ENCODE peak calls at places on chromosomes 13 and 19, in nine cellular contexts. U is tibial nerve, Q is Peyer's patch, O is ovary, S is suprapubic skin, T is body of pancreas, J is stomach, V is GM12878, K is breast epithelium. G is an unnamed sample.

GRCh38 chr19:50030937-50031336 is 5.1 kb downstream of the ZNF473 start:
- DNase-seq in Q (no peak), K (no peak), V (no peak), J (no peak), O (no peak), S (no peak), U (no peak), T (no peak), G (no peak)

GRCh38 chr13:46181799-46182490 is at the start of gene LCP1:
- DNase-seq in K (peak; percentile 39), T (no peak), J (peak; percentile 34), V (peak; percentile 97), O (no peak), S (no peak), U (peak; percentile 35), Q (peak; percentile 88), G (no peak)

GRCh38 chr13:46304546-46304945 is 82.5 kb downstream of the RUBCNL start:
- DNase-seq in T (no peak), J (no peak), S (no peak), K (no peak), O (no peak), V (no peak), Q (no peak), U (no peak), G (no peak)

GRCh38 chr13:34256236-34256635 is 438.3 kb downstream of the RFC3 start:
- DNase-seq in U (no peak), T (no peak), Q (no peak), S (no peak), O (no peak), J (no peak), V (no peak), K (no peak), G (no peak)

GRCh38 chr13:82356667-82357066 is 1525.6 kb downstream of the SLITRK1 start:
- DNase-seq in O (no peak), J (no peak), V (no peak), S (no peak), T (no peak), U (no peak), Q (no peak), K (no peak), G (no peak)

GRCh38 chr13:34070006-34070405 is 252.1 kb downstream of the RFC3 start:
- DNase-seq in O (no peak), K (no peak), J (no peak), U (no peak), Q (no peak), V (no peak), S (no peak), T (no peak), G (no peak)

GRCh38 chr13:49343731-49344130 is 96.0 kb downstream of the CDADC1 start:
- DNase-seq in Q (no peak), V (no peak), S (no peak), T (no peak), J (no peak), O (no peak), U (no peak), K (no peak), G (no peak)

GRCh38 chr13:38045278-38046048 is 175.9 kb upstream of the TRPC4 start:
- DNase-seq in T (no peak), K (no peak), S (no peak), O (no peak), J (no peak), V (no peak), Q (no peak), U (no peak), G (no peak)

GRCh38 chr13:100461309-100462035 is 127.1 kb downstream of the GGACT start:
- DNase-seq in J (no peak), O (no peak), K (no peak), Q (no peak), S (no peak), V (no peak), T (no peak), U (no peak), G (no peak)

GRCh38 chr13:46885018-46885417 is 11.8 kb downstream of the HTR2A start:
- DNase-seq in O (no peak), J (no peak), T (no peak), S (no peak), Q (no peak), U (no peak), V (no peak), K (no peak), G (no peak)

GRCh38 chr13:98105929-98106336 is 37.0 kb upstream of the FARP1 start:
- DNase-seq in O (no peak), V (no peak), Q (no peak), T (no peak), J (no peak), U (no peak), K (peak; percentile 19), S (no peak), G (no peak)

GRCh38 chr13:49319555-49320350 is 72.0 kb downstream of the CDADC1 start:
- DNase-seq in S (no peak), U (no peak), T (no peak), V (no peak), O (no peak), K (no peak), J (no peak), Q (no peak), G (no peak)

GRCh38 chr13:90477194-90477593 is 870.3 kb upstream of the MIR17HG start:
- DNase-seq in J (no peak), O (no peak), U (no peak), K (no peak), V (no peak), Q (no peak), T (no peak), S (no peak), G (no peak)

GRCh38 chr19:4234142-4234861 is 5.0 kb downstream of the EBI3 start:
- DNase-seq in S (no peak), O (no peak), J (no peak), T (no peak), U (no peak), V (no peak), K (no peak), Q (no peak), G (no peak)

GRCh38 chr19:2537544-2537943 is 61.6 kb downstream of the GADD45B start:
- DNase-seq in T (no peak), Q (no peak), J (no peak), U (no peak), S (no peak), V (no peak), O (no peak), K (no peak), G (peak; percentile 4)

GRCh38 chr13:113456116-113456702 is 2.9 kb upstream of the ADPRHL1 start:
- DNase-seq in V (no peak), Q (no peak), O (no peak), S (no peak), K (no peak), J (no peak), U (no peak), T (no peak), G (no peak)

GRCh38 chr13:47019977-47020376 is 123.1 kb upstream of the HTR2A start:
- DNase-seq in K (no peak), U (no peak), Q (no peak), T (no peak), V (no peak), S (no peak), O (no peak), J (no peak), G (no peak)

GRCh38 chr19:16106121-16106520 is 5.6 kb upstream of the RAB8A start:
- DNase-seq in O (no peak), V (no peak), K (no peak), T (no peak), U (no peak), J (no peak), S (no peak), Q (no peak), G (no peak)

GRCh38 chr19:47109541-47110375 is 3.8 kb downstream of the ZC3H4 start:
- DNase-seq in T (no peak), V (no peak), Q (peak; percentile 69), K (no peak), U (no peak), J (no peak), O (no peak), S (no peak), G (no peak)
- H3K27ac ChIP-seq in T (peak overlapping the region; percentile 100), V (peak overlapping the region; percentile 99), Q (peak overlapping the region; percentile 99), K (peak overlapping the region; percentile 100), U (peak overlapping the region; percentile 100), J (peak overlapping the region; percentile 99), O (peak overlapping the region; percentile 99), S (peak overlapping the region; percentile 99), G (peak overlapping the region; percentile 100)

DNA sequence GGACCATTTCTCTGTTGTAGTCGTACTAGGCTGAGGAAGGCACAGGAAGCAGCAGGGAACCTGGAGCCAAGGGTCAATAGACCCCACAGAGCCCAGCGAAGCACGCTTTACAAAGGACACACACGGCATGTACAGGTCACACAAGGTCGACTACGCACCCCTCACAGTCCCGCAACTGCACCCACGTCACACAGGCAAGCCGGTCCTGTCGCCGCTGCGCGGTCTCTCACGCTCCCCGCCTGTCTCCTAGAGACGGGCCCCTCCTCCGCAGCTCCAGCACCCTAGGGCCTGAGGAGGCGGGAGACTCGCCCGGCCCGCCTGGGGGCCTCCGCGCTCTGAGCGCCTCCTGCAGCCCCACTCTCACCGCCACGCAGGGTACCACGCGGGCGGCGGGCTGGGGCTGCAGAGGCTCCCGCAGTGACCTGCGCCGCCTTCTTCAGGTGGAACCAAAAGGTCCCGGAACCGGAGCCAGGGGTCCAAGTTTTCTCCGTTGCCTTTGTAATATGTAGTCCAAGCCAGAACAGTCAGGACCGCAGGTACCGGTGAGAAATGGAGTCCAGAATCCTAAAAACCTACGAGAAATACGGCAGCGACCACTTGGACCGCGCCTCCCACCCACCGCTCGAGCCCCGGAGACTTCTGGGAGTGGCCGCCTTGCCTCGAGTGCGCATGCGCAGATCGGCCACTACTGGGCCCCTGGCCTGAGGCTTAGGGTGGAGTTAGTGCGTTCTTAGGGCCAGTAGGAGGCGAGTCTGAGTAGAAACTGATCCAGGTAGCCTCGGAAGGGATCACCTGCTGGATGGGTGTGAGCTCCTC is at the start of gene ZNF607:
- DNase-seq in S (peak; percentile 87), Q (peak; percentile 95), U (peak; percentile 61), V (peak; percentile 77), O (peak; percentile 91), T (peak; percentile 93), K (peak; percentile 83), J (peak; percentile 89), G (peak; percentile 92)
- TF ChIP-seq POLR2A in S (no peak), Q (peak; percentile 48), U (peak; percentile 49), V (peak; percentile 79), O (no peak), T (peak; percentile 81), K (no peak), J (peak; percentile 51), G (peak; percentile 46)

GRCh38 chr19:5988520-5989387 is 10.8 kb upstream of the RANBP3 start:
- DNase-seq in Q (no peak), U (no peak), S (no peak), J (no peak), K (no peak), V (no peak), T (no peak), O (no peak), G (no peak)
- H3K27ac ChIP-seq in Q (no peak overlapping the region), U (no peak overlapping the region), S (no peak overlapping the region), J (no peak overlapping the region), K (no peak overlapping the region), V (no peak overlapping the region), T (no peak overlapping the region), O (no peak overlapping the region), G (no peak overlapping the region)

GRCh38 chr19:58305065-58305931 is at the start of gene ERVK3-1:
- DNase-seq in J (peak; percentile 96), V (peak; percentile 91), S (peak; percentile 98), Q (peak; percentile 98), K (peak; percentile 95), U (peak; percentile 87), O (peak; percentile 92), T (peak; percentile 96), G (peak; percentile 98)
- TF ChIP-seq POLR2A in J (peak; percentile 74), V (peak; percentile 100), S (no peak), Q (peak; percentile 82), K (peak; percentile 76), U (peak; percentile 85), O (peak; percentile 85), T (peak; percentile 87), G (peak; percentile 87)

GRCh38 chr19:57350877-57351805 is at the start of gene ZNF304:
- DNase-seq in T (peak; percentile 96), Q (peak; percentile 96), O (peak; percentile 89), S (peak; percentile 94), U (peak; percentile 87), V (peak; percentile 73), J (peak; percentile 93), K (peak; percentile 94), G (peak; percentile 95)
- H3K27ac ChIP-seq in T (peak within 1 kb of the TSS; percentile 56), Q (peak within 1 kb of the TSS; percentile 67), O (no peak within 1 kb of the TSS), S (peak within 1 kb of the TSS; percentile 88), U (peak within 1 kb of the TSS; percentile 86), V (peak within 1 kb of the TSS; percentile 57), J (peak within 1 kb of the TSS; percentile 82), K (peak within 1 kb of the TSS; percentile 77), G (peak within 1 kb of the TSS; percentile 82)